ENCODE peak calls at places on chromosomes 12 and 14, in eight cellular contexts. One of them, this sample, is unnamed.

GRCh38 chr14:90159147-90159546 is 97.2 kb upstream of the PSMC1 start:
- DNase-seq in stimulated activated CD8-positive, alpha-beta memory T cell treated with anti-CD3 and anti-CD28 coated beads, Interleukin-7, amount 100 ng/mL, for 1 hour: no peak
- DNase-seq in myocyte: no peak
- DNase-seq in T-helper 2 cell: no peak
- DNase-seq in AG04450: no peak
- DNase-seq in AG08395: no peak
- DNase-seq in NCI-H748 treated with DMSO at 0.1 percent for 48 hours: peak
- DNase-seq in NCI-H1436: no peak
- DNase-seq in this sample: no peak

GRCh38 chr12:57416039-57416996 is 14.5 kb downstream of the R3HDM2 start:
- DNase-seq in stimulated activated CD8-positive, alpha-beta memory T cell treated with anti-CD3 and anti-CD28 coated beads, Interleukin-7, amount 100 ng/mL, for 1 hour: no peak
- DNase-seq in myocyte: peak
- DNase-seq in T-helper 2 cell: no peak
- DNase-seq in AG04450: no peak
- DNase-seq in AG08395: peak
- DNase-seq in NCI-H748 treated with DMSO at 0.1 percent for 48 hours: no peak
- DNase-seq in NCI-H1436: no peak
- DNase-seq in this sample: no peak

GRCh38 chr12:51538149-51538548 is 52.9 kb upstream of the SCN8A start:
- DNase-seq in stimulated activated CD8-positive, alpha-beta memory T cell treated with anti-CD3 and anti-CD28 coated beads, Interleukin-7, amount 100 ng/mL, for 1 hour: no peak
- DNase-seq in myocyte: no peak
- DNase-seq in T-helper 2 cell: no peak
- DNase-seq in AG04450: no peak
- DNase-seq in AG08395: no peak
- DNase-seq in NCI-H748 treated with DMSO at 0.1 percent for 48 hours: no peak
- DNase-seq in NCI-H1436: no peak
- DNase-seq in this sample: no peak

GRCh38 chr14:73014105-73014504 is 12.8 kb downstream of the ZFYVE1 start:
- DNase-seq in stimulated activated CD8-positive, alpha-beta memory T cell treated with anti-CD3 and anti-CD28 coated beads, Interleukin-7, amount 100 ng/mL, for 1 hour: no peak
- DNase-seq in myocyte: peak
- DNase-seq in T-helper 2 cell: peak
- DNase-seq in AG04450: no peak
- DNase-seq in AG08395: no peak
- DNase-seq in NCI-H748 treated with DMSO at 0.1 percent for 48 hours: no peak
- DNase-seq in NCI-H1436: no peak
- DNase-seq in this sample: no peak

GRCh38 chr12:55965941-55966407 is at the start of gene PMEL:
- DNase-seq in stimulated activated CD8-positive, alpha-beta memory T cell treated with anti-CD3 and anti-CD28 coated beads, Interleukin-7, amount 100 ng/mL, for 1 hour: no peak
- DNase-seq in myocyte: no peak
- DNase-seq in T-helper 2 cell: no peak
- DNase-seq in AG04450: no peak
- DNase-seq in AG08395: no peak
- DNase-seq in NCI-H748 treated with DMSO at 0.1 percent for 48 hours: no peak
- DNase-seq in NCI-H1436: no peak
- DNase-seq in this sample: no peak

GRCh38 chr12:85225501-85225900 is 54.5 kb upstream of the ALX1 start:
- DNase-seq in stimulated activated CD8-positive, alpha-beta memory T cell treated with anti-CD3 and anti-CD28 coated beads, Interleukin-7, amount 100 ng/mL, for 1 hour: no peak
- DNase-seq in myocyte: no peak
- DNase-seq in T-helper 2 cell: no peak
- DNase-seq in AG04450: no peak
- DNase-seq in AG08395: no peak
- DNase-seq in NCI-H748 treated with DMSO at 0.1 percent for 48 hours: no peak
- DNase-seq in NCI-H1436: no peak
- DNase-seq in this sample: no peak

GRCh38 chr12:121794532-121795028 is 1.1 kb upstream of the RHOF start:
- DNase-seq in stimulated activated CD8-positive, alpha-beta memory T cell treated with anti-CD3 and anti-CD28 coated beads, Interleukin-7, amount 100 ng/mL, for 1 hour: no peak
- DNase-seq in myocyte: no peak
- DNase-seq in T-helper 2 cell: no peak
- DNase-seq in AG04450: no peak
- DNase-seq in AG08395: no peak
- DNase-seq in NCI-H748 treated with DMSO at 0.1 percent for 48 hours: no peak
- DNase-seq in NCI-H1436: no peak
- DNase-seq in this sample: peak

GRCh38 chr12:50188875-50189575 is 21.9 kb upstream of the CERS5 start:
- DNase-seq in stimulated activated CD8-positive, alpha-beta memory T cell treated with anti-CD3 and anti-CD28 coated beads, Interleukin-7, amount 100 ng/mL, for 1 hour: no peak
- DNase-seq in myocyte: no peak
- DNase-seq in T-helper 2 cell: peak
- DNase-seq in AG04450: no peak
- DNase-seq in AG08395: no peak
- DNase-seq in NCI-H748 treated with DMSO at 0.1 percent for 48 hours: no peak
- DNase-seq in NCI-H1436: no peak
- DNase-seq in this sample: no peak

GRCh38 chr14:31336646-31337045 is 83.7 kb downstream of the HEATR5A start:
- DNase-seq in stimulated activated CD8-positive, alpha-beta memory T cell treated with anti-CD3 and anti-CD28 coated beads, Interleukin-7, amount 100 ng/mL, for 1 hour: no peak
- DNase-seq in myocyte: no peak
- DNase-seq in T-helper 2 cell: no peak
- DNase-seq in AG04450: peak
- DNase-seq in AG08395: no peak
- DNase-seq in NCI-H748 treated with DMSO at 0.1 percent for 48 hours: no peak
- DNase-seq in NCI-H1436: no peak
- DNase-seq in this sample: no peak

GRCh38 chr14:29926228-29926627 is 1.4 kb downstream of the PRKD1 start:
- DNase-seq in stimulated activated CD8-positive, alpha-beta memory T cell treated with anti-CD3 and anti-CD28 coated beads, Interleukin-7, amount 100 ng/mL, for 1 hour: no peak
- DNase-seq in myocyte: no peak
- DNase-seq in T-helper 2 cell: no peak
- DNase-seq in AG04450: no peak
- DNase-seq in AG08395: no peak
- DNase-seq in NCI-H748 treated with DMSO at 0.1 percent for 48 hours: no peak
- DNase-seq in NCI-H1436: no peak
- DNase-seq in this sample: no peak

GRCh38 chr14:69357544-69358200 is 40.4 kb downstream of the ERH start:
- DNase-seq in stimulated activated CD8-positive, alpha-beta memory T cell treated with anti-CD3 and anti-CD28 coated beads, Interleukin-7, amount 100 ng/mL, for 1 hour: no peak
- DNase-seq in myocyte: no peak
- DNase-seq in T-helper 2 cell: no peak
- DNase-seq in AG04450: no peak
- DNase-seq in AG08395: no peak
- DNase-seq in NCI-H748 treated with DMSO at 0.1 percent for 48 hours: no peak
- DNase-seq in NCI-H1436: no peak
- DNase-seq in this sample: no peak

GRCh38 chr12:110619534-110619953 is 5.6 kb downstream of the TCTN1 start:
- DNase-seq in stimulated activated CD8-positive, alpha-beta memory T cell treated with anti-CD3 and anti-CD28 coated beads, Interleukin-7, amount 100 ng/mL, for 1 hour: no peak
- DNase-seq in myocyte: no peak
- DNase-seq in T-helper 2 cell: peak
- DNase-seq in AG04450: no peak
- DNase-seq in AG08395: no peak
- DNase-seq in NCI-H748 treated with DMSO at 0.1 percent for 48 hours: no peak
- DNase-seq in NCI-H1436: no peak
- DNase-seq in this sample: no peak

GRCh38 chr12:46465307-46465706 is 92.7 kb upstream of the SLC38A2 start:
- DNase-seq in stimulated activated CD8-positive, alpha-beta memory T cell treated with anti-CD3 and anti-CD28 coated beads, Interleukin-7, amount 100 ng/mL, for 1 hour: no peak
- DNase-seq in myocyte: no peak
- DNase-seq in T-helper 2 cell: no peak
- DNase-seq in AG04450: no peak
- DNase-seq in AG08395: no peak
- DNase-seq in NCI-H748 treated with DMSO at 0.1 percent for 48 hours: no peak
- DNase-seq in NCI-H1436: no peak
- DNase-seq in this sample: no peak

GRCh38 chr12:3241621-3242020 is 164.4 kb downstream of the TSPAN9 start:
- DNase-seq in stimulated activated CD8-positive, alpha-beta memory T cell treated with anti-CD3 and anti-CD28 coated beads, Interleukin-7, amount 100 ng/mL, for 1 hour: no peak
- DNase-seq in myocyte: peak
- DNase-seq in T-helper 2 cell: no peak
- DNase-seq in AG04450: no peak
- DNase-seq in AG08395: no peak
- DNase-seq in NCI-H748 treated with DMSO at 0.1 percent for 48 hours: no peak
- DNase-seq in NCI-H1436: no peak
- DNase-seq in this sample: no peak

GRCh38 chr12:98763656-98764055 is 118.6 kb downstream of the APAF1 start:
- DNase-seq in stimulated activated CD8-positive, alpha-beta memory T cell treated with anti-CD3 and anti-CD28 coated beads, Interleukin-7, amount 100 ng/mL, for 1 hour: no peak
- DNase-seq in myocyte: peak
- DNase-seq in T-helper 2 cell: no peak
- DNase-seq in AG04450: no peak
- DNase-seq in AG08395: no peak
- DNase-seq in NCI-H748 treated with DMSO at 0.1 percent for 48 hours: no peak
- DNase-seq in NCI-H1436: no peak
- DNase-seq in this sample: no peak

GRCh38 chr12:40697566-40698257 is 5.5 kb downstream of the CNTN1 start:
- DNase-seq in stimulated activated CD8-positive, alpha-beta memory T cell treated with anti-CD3 and anti-CD28 coated beads, Interleukin-7, amount 100 ng/mL, for 1 hour: no peak
- DNase-seq in myocyte: no peak
- DNase-seq in T-helper 2 cell: no peak
- DNase-seq in AG04450: no peak
- DNase-seq in AG08395: no peak
- DNase-seq in NCI-H748 treated with DMSO at 0.1 percent for 48 hours: peak
- DNase-seq in NCI-H1436: peak
- DNase-seq in this sample: no peak